ENCODE peak calls at places on chromosomes 3 and 15, in eight cellular contexts. R, V, L, A, B, T, S and D are unnamed samples.

GRCh38 chr15:57376695-57377477 is 581 bp downstream of the CGNL1 start:
- DNase-seq in R (peak), V (peak), L (no peak), A (no peak), B (peak), T (peak), S (no peak), D (peak)

GRCh38 chr3:54573922-54574321 is 353.9 kb downstream of the LRTM1 start:
- DNase-seq in R (no peak), V (no peak), L (no peak), A (no peak), B (no peak), T (peak), S (no peak), D (no peak)

GRCh38 chr15:50697109-50697797 is 10.7 kb upstream of the TRPM7 start:
- DNase-seq in R (no peak), V (no peak), L (no peak), A (no peak), B (no peak), T (no peak), S (no peak), D (no peak)

GRCh38 chr15:91706366-91707032 is 147.0 kb upstream of the SLCO3A1 start:
- DNase-seq in R (peak), V (peak), L (peak), A (peak), B (peak), T (peak), S (peak), D (no peak)

GRCh38 chr15:99719096-99719541 is 14.1 kb downstream of the LYSMD4 start:
- DNase-seq in R (peak), V (no peak), L (no peak), A (no peak), B (no peak), T (no peak), S (peak), D (no peak)

GRCh38 chr3:40583691-40584090 is 58.9 kb downstream of the ZNF621 start:
- DNase-seq in R (no peak), V (no peak), L (no peak), A (no peak), B (no peak), T (peak), S (no peak), D (no peak)

GRCh38 chr15:99158626-99159412 is 53.9 kb downstream of the SYNM start:
- DNase-seq in R (no peak), V (no peak), L (no peak), A (no peak), B (no peak), T (peak), S (no peak), D (no peak)

GRCh38 chr3:69294014-69294771 is 91.7 kb downstream of the FRMD4B start:
- DNase-seq in R (no peak), V (no peak), L (no peak), A (no peak), B (no peak), T (no peak), S (peak), D (no peak)

GRCh38 chr3:56269755-56270154 is 198.5 kb downstream of the ERC2 start:
- DNase-seq in R (no peak), V (no peak), L (no peak), A (no peak), B (no peak), T (no peak), S (peak), D (no peak)

GRCh38 chr15:75042730-75043508 is 19.5 kb downstream of the PPCDC start:
- DNase-seq in R (peak), V (peak), L (peak), A (peak), B (peak), T (peak), S (peak), D (peak)

GRCh38 chr3:53890726-53891499 is 746 bp downstream of the SELENOK start:
- DNase-seq in R (peak), V (peak), L (no peak), A (peak), B (peak), T (peak), S (peak), D (no peak)

GRCh38 chr3:24773798-24774197 is 279.1 kb upstream of the THRB start:
- DNase-seq in R (peak), V (peak), L (no peak), A (peak), B (peak), T (peak), S (peak), D (no peak)

GRCh38 chr3:29370451-29371420 is 89.9 kb downstream of the RBMS3 start:
- DNase-seq in R (no peak), V (no peak), L (no peak), A (no peak), B (no peak), T (no peak), S (no peak), D (no peak)

GRCh38 chr15:39499701-39500100 is 81.2 kb upstream of the THBS1 start:
- DNase-seq in R (no peak), V (no peak), L (no peak), A (no peak), B (no peak), T (no peak), S (no peak), D (no peak)

GRCh38 chr3:171646357-171647133 is 163.7 kb downstream of the PLD1 start:
- DNase-seq in R (peak), V (peak), L (no peak), A (no peak), B (peak), T (peak), S (peak), D (no peak)

GRCh38 chr15:74541494-74542191 is 623 bp downstream of the ARID3B start:
- DNase-seq in R (peak), V (peak), L (peak), A (peak), B (peak), T (peak), S (peak), D (peak)

GRCh38 chr3:196971094-196971698 is 2.6 kb upstream of the PIGZ start:
- DNase-seq in R (no peak), V (no peak), L (no peak), A (no peak), B (no peak), T (no peak), S (no peak), D (no peak)

GRCh38 chr3:12984023-12984823 is 89.0 kb downstream of the IQSEC1 start:
- DNase-seq in R (peak), V (peak), L (peak), A (peak), B (peak), T (peak), S (peak), D (peak)

GRCh38 chr3:16802382-16802781 is 82.4 kb upstream of the PLCL2 start:
- DNase-seq in R (peak), V (no peak), L (no peak), A (no peak), B (no peak), T (no peak), S (no peak), D (no peak)

GRCh38 chr15:44246521-44247268 is 41.8 kb upstream of the GOLM2 start:
- DNase-seq in R (no peak), V (no peak), L (no peak), A (no peak), B (no peak), T (no peak), S (no peak), D (no peak)

GRCh38 chr3:193563999-193564398 is 9.3 kb upstream of the ATP13A4 start:
- DNase-seq in R (no peak), V (peak), L (no peak), A (peak), B (peak), T (no peak), S (no peak), D (no peak)

GRCh38 chr15:75989875-75990274 is 22.3 kb downstream of the NRG4 start:
- DNase-seq in R (no peak), V (no peak), L (no peak), A (no peak), B (no peak), T (no peak), S (no peak), D (no peak)

GRCh38 chr15:29571728-29572454 is 250.4 kb downstream of the TJP1 start:
- DNase-seq in R (peak), V (peak), L (no peak), A (peak), B (peak), T (no peak), S (peak), D (no peak)

GRCh38 chr3:153313307-153313945 is 151.4 kb downstream of the RAP2B start:
- DNase-seq in R (no peak), V (no peak), L (no peak), A (no peak), B (no peak), T (no peak), S (peak), D (no peak)

DNA sequence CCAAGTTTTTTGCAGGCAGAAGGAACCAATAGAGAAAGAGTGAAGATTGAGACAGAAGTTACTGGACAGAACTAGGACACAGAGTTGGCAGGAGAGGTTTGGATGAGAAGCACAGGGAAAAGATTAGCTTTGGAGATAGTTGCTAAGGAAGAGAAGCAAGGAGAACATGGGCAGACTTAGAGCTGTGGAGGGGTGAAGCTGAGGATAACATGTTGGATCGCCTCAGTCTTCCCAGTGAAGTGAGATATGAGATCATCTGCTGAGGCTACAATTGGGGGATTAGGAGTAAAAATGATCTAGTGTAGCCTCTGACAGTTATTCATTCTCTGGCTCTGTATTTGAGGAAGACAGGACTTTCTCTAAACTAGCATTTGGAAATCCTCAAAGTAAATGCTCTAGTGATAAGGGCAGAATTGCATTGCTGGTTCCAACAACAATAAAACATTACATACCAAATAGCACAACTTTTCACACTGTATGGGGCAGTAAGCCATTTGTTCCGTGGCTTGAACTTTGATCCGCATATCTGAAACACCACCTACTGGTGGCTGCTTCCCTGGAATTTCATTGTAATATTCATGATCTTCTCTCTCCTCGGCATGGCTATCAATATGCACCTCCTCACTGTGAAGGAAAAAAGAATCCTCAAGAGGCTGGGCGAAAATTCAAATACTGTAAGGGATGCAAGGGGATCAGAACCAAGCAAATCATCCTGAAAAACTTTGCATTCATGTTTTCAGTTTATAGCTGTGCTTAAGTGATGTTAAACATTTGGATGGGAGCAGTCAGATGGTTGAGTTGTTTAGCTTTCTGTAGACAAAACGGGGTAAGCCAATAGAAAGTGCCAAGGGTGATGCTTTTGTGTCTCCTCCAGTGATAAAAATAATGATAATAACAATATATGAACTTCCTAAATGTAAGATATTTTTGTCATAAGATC is 22.2 kb upstream of the EID1 start:
- DNase-seq in R (no peak), V (peak), L (no peak), A (peak), B (peak), T (peak), S (peak), D (no peak)
- TF ChIP-seq CTCF in R (no peak), V (peak), L (no peak), A (peak), B (peak), T (peak), S (peak), D (no peak)

DNA sequence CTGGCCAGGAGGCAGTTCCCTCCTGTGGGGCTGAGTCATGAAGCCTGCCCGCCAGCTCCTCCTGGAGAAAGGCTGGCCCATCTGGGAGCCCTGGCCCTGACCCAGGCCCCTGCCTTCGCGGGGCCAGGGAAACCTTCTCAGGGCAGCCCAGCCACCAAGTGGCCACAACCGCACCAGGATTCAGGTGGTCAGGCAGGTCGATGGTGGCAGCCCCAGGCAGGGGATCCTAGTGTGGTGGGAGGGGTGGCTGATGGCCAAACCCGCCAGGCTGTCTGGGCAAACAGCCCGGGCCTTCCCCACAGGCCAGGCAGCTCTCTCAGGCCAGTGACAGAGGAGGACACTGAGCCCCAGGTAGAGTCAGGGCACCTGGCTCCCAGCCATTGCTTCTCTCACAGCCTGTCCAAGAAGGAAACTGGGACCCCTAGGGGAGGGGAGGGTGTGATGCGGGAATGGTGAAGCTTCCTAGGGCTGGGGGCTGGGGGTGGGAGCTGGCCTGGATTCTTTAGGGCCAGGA is 1.2 kb downstream of the TWF2 start:
- DNase-seq in R (no peak), V (no peak), L (no peak), A (peak), B (peak), T (peak), S (peak), D (no peak)
- TF ChIP-seq CTCF in R (no peak), V (peak), L (no peak), A (no peak), B (no peak), T (no peak), S (no peak), D (no peak)

DNA sequence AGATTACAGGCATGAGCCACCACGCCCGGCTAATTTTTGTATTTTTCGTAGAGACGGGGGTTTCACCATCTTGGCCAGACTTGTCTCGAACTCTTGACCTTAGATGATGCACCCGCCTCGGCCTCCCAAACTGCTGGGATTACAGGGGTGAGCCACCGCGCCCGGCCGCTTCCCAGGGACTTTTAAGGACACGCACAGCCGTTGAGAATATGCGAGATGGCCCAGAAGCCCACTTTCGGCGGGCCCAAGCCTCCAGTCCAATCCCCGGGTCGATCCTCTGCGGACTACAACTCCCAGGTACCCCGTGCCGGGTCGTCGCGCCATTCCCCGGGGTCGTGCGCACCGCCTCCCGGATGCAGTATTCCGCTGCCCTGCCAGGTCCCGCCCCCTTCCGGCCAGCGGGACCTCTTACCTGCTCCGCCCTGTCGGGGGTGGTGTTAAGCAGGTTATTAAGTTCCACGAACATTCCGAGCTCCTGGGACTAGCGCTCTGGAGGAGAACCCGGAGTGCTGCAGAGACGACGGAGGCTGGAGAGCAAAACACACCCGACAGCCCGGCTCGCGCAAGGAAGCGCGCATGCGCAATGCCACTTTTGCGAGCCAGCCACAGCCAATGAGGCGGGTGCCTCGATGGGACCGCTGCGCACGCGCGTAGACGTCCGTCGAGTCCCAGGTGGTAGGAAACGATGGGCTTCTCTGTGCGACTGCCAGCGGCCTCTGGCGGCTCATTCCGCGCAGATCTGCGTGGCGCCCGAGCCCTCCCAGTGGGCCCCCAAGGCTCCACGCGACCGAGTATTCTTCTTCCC is at the start of gene ELP6:
- DNase-seq in R (peak), V (peak), L (peak), A (peak), B (peak), T (peak), S (peak), D (peak)
- TF ChIP-seq CTCF in R (peak), V (peak), L (peak), A (peak), B (peak), T (peak), S (peak), D (peak)

GRCh38 chr3:31048143-31048542 is 153.7 kb upstream of the GADL1 start:
- DNase-seq in R (no peak), V (no peak), L (no peak), A (no peak), B (no peak), T (no peak), S (no peak), D (no peak)
- TF ChIP-seq CTCF in R (no peak), V (no peak), L (no peak), A (no peak), B (no peak), T (no peak), S (no peak), D (no peak)

DNA sequence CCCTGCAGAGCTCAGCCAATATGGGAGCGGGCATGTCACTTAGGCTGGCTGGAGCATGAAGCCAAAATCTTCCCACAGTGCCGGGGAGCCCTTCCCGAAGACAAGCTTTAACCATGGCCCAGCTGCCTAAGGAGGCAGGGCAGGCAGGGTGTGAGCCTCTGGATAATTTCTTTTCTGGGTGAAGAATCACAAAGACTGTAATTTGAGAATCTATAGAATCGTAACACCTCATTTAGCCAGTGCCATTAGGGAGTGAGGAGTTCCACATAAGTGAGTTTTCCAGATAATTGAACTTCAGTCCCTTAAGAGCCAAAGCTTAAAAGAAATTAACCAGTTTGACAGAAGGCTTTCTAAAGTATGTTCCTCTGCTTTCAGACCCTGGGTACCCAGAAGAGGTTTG is 40.3 kb upstream of the TLE3 start:
- DNase-seq in R (no peak), V (no peak), L (no peak), A (no peak), B (no peak), T (no peak), S (no peak), D (no peak)
- TF ChIP-seq CTCF in R (no peak), V (no peak), L (no peak), A (no peak), B (no peak), T (no peak), S (no peak), D (no peak)